ENCODE peak calls at places on chromosomes 3 and 15, in nine cellular contexts. S is IMR-90, Q is MCF 10A, U is A549, C is AG10803, R is OCI-LY7, D is left lung, T is tibial nerve, M is AG09309. X is an unnamed sample.

GRCh38 chr3:35679409-35680080 is 40.2 kb downstream of the ARPP21 start:
- DNase-seq in S (no peak), Q (no peak), U (no peak), C (no peak), R (no peak), D (no peak), T (no peak), M (no peak), X (no peak)

GRCh38 chr3:32392530-32393302 is 1.1 kb downstream of the CMTM7 start:
- DNase-seq in S (peak; percentile 77), Q (peak; percentile 30), U (peak; percentile 14), C (peak; percentile 67), R (no peak), D (peak; percentile 68), T (no peak), M (no peak), X (peak; percentile 54)

GRCh38 chr3:141268791-141269190 is 37.2 kb downstream of the PXYLP1 start:
- DNase-seq in S (no peak), Q (no peak), U (no peak), C (no peak), R (no peak), D (no peak), T (no peak), M (no peak), X (no peak)

GRCh38 chr3:4656059-4656458 is 162.9 kb downstream of the ITPR1 start:
- DNase-seq in S (peak; percentile 75), Q (peak; percentile 71), U (peak; percentile 62), C (peak; percentile 69), R (peak; percentile 2), D (peak; percentile 53), T (peak; percentile 20), M (peak; percentile 46), X (peak; percentile 69)

GRCh38 chr15:58381696-58382095 is 50.1 kb upstream of the LIPC start:
- DNase-seq in S (peak; percentile 18), Q (no peak), U (no peak), C (no peak), R (no peak), D (no peak), T (no peak), M (no peak), X (no peak)

GRCh38 chr3:158106773-158107461 is 697 bp upstream of the SHOX2 start:
- DNase-seq in S (no peak), Q (peak; percentile 25), U (peak; percentile 31), C (peak; percentile 4), R (peak; percentile 49), D (no peak), T (no peak), M (no peak), X (no peak)

GRCh38 chr15:99507016-99507731 is 58.6 kb upstream of the MEF2A start:
- DNase-seq in S (peak; percentile 88), Q (no peak), U (no peak), C (peak; percentile 45), R (peak; percentile 21), D (no peak), T (no peak), M (no peak), X (no peak)

GRCh38 chr3:2898591-2899353 is 211.4 kb downstream of the IL5RA start:
- DNase-seq in S (no peak), Q (no peak), U (no peak), C (no peak), R (no peak), D (no peak), T (no peak), M (no peak), X (no peak)

GRCh38 chr3:56988874-56989433 is 71.5 kb upstream of the SPATA12 start:
- DNase-seq in S (peak; percentile 71), Q (peak; percentile 83), U (peak; percentile 43), C (peak; percentile 73), R (peak; percentile 78), D (peak; percentile 72), T (peak; percentile 52), M (no peak), X (peak; percentile 82)

GRCh38 chr3:28317438-28318022 is 31.0 kb upstream of the ZCWPW2 start:
- DNase-seq in S (peak; percentile 38), Q (peak; percentile 75), U (peak; percentile 43), C (peak; percentile 40), R (peak; percentile 63), D (no peak), T (no peak), M (no peak), X (no peak)

GRCh38 chr3:79111375-79112052 is 656.3 kb downstream of the ROBO1 start:
- DNase-seq in S (peak; percentile 24), Q (no peak), U (no peak), C (peak; percentile 77), R (no peak), D (no peak), T (no peak), M (peak; percentile 41), X (no peak)

GRCh38 chr3:9247361-9248231 is 1.9 kb downstream of the SRGAP3 start:
- DNase-seq in S (no peak), Q (peak; percentile 42), U (no peak), C (no peak), R (no peak), D (no peak), T (no peak), M (no peak), X (peak; percentile 51)

GRCh38 chr15:74786659-74787165 is 4.8 kb downstream of the CSK start:
- DNase-seq in S (no peak), Q (no peak), U (no peak), C (no peak), R (peak; percentile 57), D (peak; percentile 65), T (no peak), M (no peak), X (no peak)

GRCh38 chr15:74788716-74789151 is 6.9 kb downstream of the CSK start:
- DNase-seq in S (no peak), Q (no peak), U (no peak), C (no peak), R (peak; percentile 87), D (no peak), T (no peak), M (no peak), X (no peak)

GRCh38 chr15:74787251-74788041 is 5.6 kb downstream of the CSK start:
- DNase-seq in S (peak; percentile 71), Q (peak; percentile 40), U (peak; percentile 84), C (peak; percentile 47), R (peak; percentile 97), D (peak; percentile 89), T (no peak), M (no peak), X (peak; percentile 72)

GRCh38 chr15:74789171-74789627 is 7.3 kb downstream of the CSK start:
- DNase-seq in S (no peak), Q (peak; percentile 46), U (no peak), C (no peak), R (peak; percentile 72), D (no peak), T (no peak), M (no peak), X (peak; percentile 75)

GRCh38 chr15:74788042-74788715 is 6.3 kb downstream of the CSK start:
- DNase-seq in S (no peak), Q (no peak), U (no peak), C (no peak), R (peak; percentile 54), D (no peak), T (no peak), M (no peak), X (no peak)
- TF ChIP-seq CTCF in S (no peak), Q (no peak), U (no peak), C (no peak), R (peak; percentile 4), D (no peak), T (no peak), M (no peak), X (no peak)

DNA sequence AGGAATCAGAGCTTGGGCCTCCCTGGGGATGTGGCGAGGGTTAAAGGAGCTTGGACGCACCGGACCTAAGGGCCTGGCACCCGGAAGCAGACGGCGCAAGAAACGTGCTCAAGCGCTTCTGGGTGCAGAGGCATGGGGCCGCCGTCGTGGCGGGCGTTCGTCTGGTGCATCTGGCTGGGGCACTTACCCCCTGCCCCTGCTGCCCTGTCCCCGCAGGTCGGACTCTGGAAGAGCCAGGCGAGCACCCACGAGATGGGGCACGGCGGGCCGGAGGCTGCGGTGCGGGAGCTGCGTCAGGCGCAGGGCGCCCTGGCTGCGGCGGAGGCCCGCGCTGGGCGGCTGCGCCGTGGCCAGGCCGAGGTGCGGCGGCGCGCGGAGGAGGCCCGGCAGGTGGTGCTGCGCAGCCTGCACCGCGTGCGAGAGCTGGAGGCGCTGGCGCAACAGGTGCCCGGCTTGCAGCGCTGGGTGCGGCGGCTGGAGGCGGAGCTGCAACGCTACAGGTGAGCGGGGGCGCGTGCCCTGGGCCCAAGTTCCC is 2.5 kb downstream of the EFCC1 start:
- DNase-seq in S (no peak), Q (peak; percentile 60), U (no peak), C (no peak), R (no peak), D (no peak), T (no peak), M (no peak), X (peak; percentile 75)
- TF ChIP-seq CTCF in S (no peak), Q (peak; percentile 24), U (no peak), C (no peak), R (no peak), D (no peak), T (no peak), M (no peak), X (no peak)

DNA sequence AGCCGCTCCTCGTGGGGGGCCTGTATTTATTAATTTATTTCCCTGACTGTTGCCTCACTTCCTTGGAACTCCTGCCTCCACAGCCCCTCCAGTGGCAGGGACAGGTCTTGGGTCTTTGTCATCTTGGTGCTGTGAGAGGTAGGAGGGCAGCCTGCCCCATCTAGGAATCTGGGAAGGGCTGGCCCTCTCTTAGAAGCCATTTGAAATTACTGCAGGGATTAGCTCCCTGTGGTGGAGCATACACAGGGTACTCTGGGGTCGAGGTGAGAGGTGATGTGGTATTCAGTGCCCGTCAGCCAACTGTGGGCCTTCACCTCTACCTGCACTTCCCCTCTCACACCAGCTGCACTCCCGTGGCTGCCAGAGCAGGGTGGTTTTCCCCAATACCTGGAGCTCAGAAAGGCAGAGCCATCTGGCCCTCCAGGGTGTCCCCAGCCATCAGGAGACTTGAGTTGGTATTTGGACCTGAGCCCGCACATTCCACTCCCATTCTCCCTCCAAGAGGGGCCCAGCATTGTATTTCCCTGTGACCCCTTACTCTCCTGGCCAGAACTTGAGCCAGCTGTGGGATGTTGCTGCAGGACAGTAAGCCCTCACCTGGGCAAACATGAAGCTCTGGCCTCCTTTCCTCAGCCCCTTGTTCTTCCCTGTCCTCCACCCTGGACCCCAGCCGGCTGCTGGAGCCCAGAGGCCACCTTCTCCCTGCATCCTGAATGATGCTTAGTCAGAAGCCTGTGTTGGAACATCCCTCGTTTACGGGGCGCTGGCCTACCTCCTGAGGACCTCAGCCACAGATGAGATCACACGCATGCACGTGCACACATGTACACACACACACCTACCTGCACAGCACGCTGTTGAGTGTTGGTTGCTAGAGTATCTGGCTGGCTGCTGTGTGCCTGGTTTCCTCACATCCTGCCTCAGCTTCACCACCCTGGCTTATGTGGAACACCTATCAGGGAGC is 2.0 kb upstream of the JMJD7 start:
- DNase-seq in S (no peak), Q (no peak), U (no peak), C (no peak), R (no peak), D (no peak), T (no peak), M (no peak), X (no peak)
- TF ChIP-seq CTCF in S (no peak), Q (no peak), U (no peak), C (no peak), R (no peak), D (no peak), T (no peak), M (no peak), X (no peak)

DNA sequence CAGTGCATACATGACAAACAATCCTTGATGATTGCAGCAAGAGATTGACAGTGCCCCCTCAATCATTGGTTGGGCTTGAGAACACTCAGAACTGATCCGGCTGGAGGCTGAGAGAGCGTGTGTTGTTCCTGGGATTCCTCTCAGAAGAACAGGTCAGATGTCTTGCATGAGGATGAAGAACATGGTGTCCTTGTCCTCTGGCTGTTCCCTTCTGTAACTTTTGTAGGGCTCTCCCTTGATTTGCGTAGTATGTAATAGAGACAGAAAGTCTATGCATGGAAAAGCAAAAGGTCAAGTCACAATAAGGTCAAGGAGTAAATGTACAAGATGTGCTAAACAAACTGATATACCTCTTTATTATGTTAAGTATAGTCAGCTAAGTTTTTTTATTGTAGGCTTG is 8.2 kb downstream of the CHST2 start:
- DNase-seq in S (no peak), Q (no peak), U (no peak), C (no peak), R (no peak), D (no peak), T (no peak), M (no peak), X (no peak)
- TF ChIP-seq CTCF in S (no peak), Q (no peak), U (no peak), C (no peak), R (no peak), D (no peak), T (no peak), M (no peak), X (no peak)

X was measured in stomach.